ENCODE peak calls at places on chromosome 6, in five cellular contexts. A is cardiac muscle cell, D is BJ, T is fibroblast of the aortic adventitia, I is uterus. O is an unnamed sample.

GRCh38 chr6:39430968-39431523 is 108.5 kb upstream of the KCNK16 start:
- DNase-seq in A (peak), D (no peak), T (no peak), I (no peak), O (no peak)

GRCh38 chr6:3862038-3862437 is 12.9 kb downstream of the FAM50B start:
- DNase-seq in A (no peak), D (no peak), T (no peak), I (no peak), O (no peak)

GRCh38 chr6:104548297-104548696 is 311.4 kb downstream of the HACE1 start:
- DNase-seq in A (no peak), D (no peak), T (no peak), I (no peak), O (no peak)

GRCh38 chr6:35665573-35665972 is 23.1 kb downstream of the FKBP5 start:
- DNase-seq in A (no peak), D (no peak), T (no peak), I (no peak), O (no peak)

GRCh38 chr6:16049178-16049577 is 79.7 kb upstream of the MYLIP start:
- DNase-seq in A (no peak), D (no peak), T (no peak), I (no peak), O (no peak)

GRCh38 chr6:16759646-16760535 is 1.4 kb downstream of the ATXN1 start:
- DNase-seq in A (peak), D (no peak), T (peak), I (peak), O (peak)

GRCh38 chr6:35368038-35368887 is 25.9 kb downstream of the PPARD start:
- DNase-seq in A (no peak), D (peak), T (peak), I (no peak), O (no peak)

GRCh38 chr6:129795261-129795660 is 65.9 kb downstream of the TMEM244 start:
- DNase-seq in A (no peak), D (no peak), T (no peak), I (no peak), O (no peak)

GRCh38 chr6:34511214-34511922 is 44.8 kb downstream of the SPDEF start:
- DNase-seq in A (no peak), D (no peak), T (no peak), I (no peak), O (no peak)

DNA sequence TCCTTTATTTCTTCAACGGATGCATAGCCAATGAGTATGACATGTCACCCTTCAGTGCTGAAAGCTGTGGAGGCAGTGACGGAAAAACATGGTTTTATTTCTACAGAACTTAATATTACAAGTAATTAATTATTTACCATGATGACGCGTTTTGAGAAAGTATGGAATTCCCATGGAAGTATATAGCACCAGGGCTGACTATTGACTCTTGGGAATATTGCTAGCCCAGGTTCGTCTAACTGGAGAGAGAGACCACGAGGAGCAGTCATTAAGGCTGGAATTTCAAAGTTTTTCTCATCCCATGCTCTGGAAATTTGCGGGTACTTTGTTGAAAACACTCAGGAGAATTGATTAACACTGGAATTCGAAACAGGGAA is 155.2 kb upstream of the PRSS16 start:
- DNase-seq in A (no peak), D (no peak), T (no peak), I (no peak), O (no peak)
- H3K4me3 ChIP-seq in A (peak), D (peak), T (peak), I (no peak), O (peak)

GRCh38 chr6:43924222-43924702 is 154.3 kb downstream of the VEGFA start:
- DNase-seq in A (no peak), D (no peak), T (no peak), I (peak), O (no peak)

GRCh38 chr6:43929511-43929910 is 159.5 kb downstream of the VEGFA start:
- DNase-seq in A (no peak), D (no peak), T (no peak), I (no peak), O (no peak)

GRCh38 chr6:43927525-43928210 is 157.7 kb downstream of the VEGFA start:
- DNase-seq in A (no peak), D (no peak), T (no peak), I (no peak), O (no peak)

GRCh38 chr6:43923376-43924221 is 153.6 kb downstream of the VEGFA start:
- DNase-seq in A (no peak), D (no peak), T (peak), I (no peak), O (no peak)

GRCh38 chr6:43926644-43927524 is 156.9 kb downstream of the VEGFA start:
- DNase-seq in A (peak), D (peak), T (peak), I (peak), O (peak)
- TF ChIP-seq CTCF in A (peak), D (no peak), T (peak), I (no peak), O (no peak)

DNA sequence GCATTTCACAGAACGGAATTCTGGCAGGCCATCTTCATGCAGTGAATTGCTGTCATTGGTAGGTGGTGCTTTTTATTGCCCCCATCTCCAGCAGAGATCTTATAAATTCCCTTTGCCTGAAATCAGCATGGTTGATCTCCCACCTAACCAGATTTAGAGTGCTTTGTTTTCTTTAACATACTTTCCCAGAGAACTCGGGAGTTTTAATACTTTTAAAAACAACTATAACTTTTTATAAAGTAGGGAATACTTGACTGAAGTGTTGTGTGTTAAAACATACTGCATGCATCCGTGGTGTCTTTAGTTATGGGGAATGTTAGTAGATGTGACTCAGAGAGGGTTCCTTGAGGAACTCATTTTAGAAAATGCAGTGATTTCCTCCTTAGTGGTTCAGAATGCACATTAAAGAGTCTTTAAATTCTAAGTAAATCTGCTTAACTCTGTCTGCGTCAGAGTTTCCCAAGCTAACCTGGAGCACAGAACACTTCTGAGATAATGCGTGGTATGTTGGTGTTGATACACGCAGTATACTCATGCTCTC is 54.9 kb downstream of the AKAP12 start:
- DNase-seq in A (no peak), D (peak), T (no peak), I (no peak), O (peak)
- H3K4me3 ChIP-seq in A (no peak), D (no peak), T (no peak), I (no peak), O (no peak)

GRCh38 chr6:32267035-32267434 is 43.2 kb upstream of the NOTCH4 start:
- DNase-seq in A (no peak), D (no peak), T (no peak), I (no peak), O (no peak)

DNA sequence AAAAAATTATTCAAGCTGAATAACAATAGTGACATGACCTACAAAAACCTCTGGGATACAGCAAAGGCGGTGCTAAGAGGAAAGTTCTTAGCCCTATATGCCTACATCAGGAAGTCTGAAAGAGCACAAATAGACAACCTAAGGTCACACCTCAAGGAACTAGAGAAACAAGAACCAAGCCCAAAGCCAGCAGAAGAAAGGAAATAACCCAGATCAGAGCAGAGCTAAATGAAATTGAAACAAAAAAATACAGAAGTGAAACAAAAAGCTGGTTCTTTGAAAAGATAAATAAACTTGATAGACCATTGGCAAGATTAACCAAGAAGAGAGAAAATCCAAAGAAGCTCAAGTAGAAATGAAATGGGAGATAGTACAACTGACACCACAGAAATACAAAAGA is 47.6 kb upstream of the NOTCH4 start:
- DNase-seq in A (no peak), D (no peak), T (no peak), I (no peak), O (no peak)
- TF ChIP-seq CTCF in A (no peak), D (no peak), T (no peak), I (no peak), O (no peak)

GRCh38 chr6:44221291-44221960 is 2.0 kb upstream of the SLC29A1 start:
- DNase-seq in A (peak), D (no peak), T (peak), I (peak), O (no peak)

GRCh38 chr6:44222486-44222986 is 859 bp upstream of the SLC29A1 start:
- DNase-seq in A (no peak), D (no peak), T (no peak), I (no peak), O (no peak)

GRCh38 chr6:44219815-44220784 is 3.3 kb upstream of the SLC29A1 start:
- DNase-seq in A (no peak), D (no peak), T (no peak), I (no peak), O (no peak)

GRCh38 chr6:44221961-44222335 is 1.4 kb upstream of the SLC29A1 start:
- DNase-seq in A (no peak), D (no peak), T (no peak), I (no peak), O (no peak)

GRCh38 chr6:44220913-44221290 is 2.5 kb upstream of the SLC29A1 start:
- DNase-seq in A (no peak), D (no peak), T (no peak), I (no peak), O (no peak)
- H3K4me3 ChIP-seq in A (no peak), D (no peak), T (no peak), I (no peak), O (no peak)

GRCh38 chr6:26270121-26270861 is 94.7 kb upstream of the BTN3A2 start:
- DNase-seq in A (peak), D (no peak), T (no peak), I (no peak), O (no peak)
- TF ChIP-seq CTCF in A (no peak), D (no peak), T (peak), I (no peak), O (no peak)